ENCODE peak calls at places on chromosomes 11 and 22, in six cellular contexts. E, W, S, O, Q and R are unnamed samples.

GRCh38 chr11:28963189-28963588 is 855.0 kb downstream of the METTL15 start:
- DNase-seq in E (no peak), W (no peak), S (no peak), O (no peak), Q (no peak), R (no peak)

GRCh38 chr11:102254047-102254446 is 63.2 kb upstream of the BIRC3 start:
- DNase-seq in E (peak; percentile 56), W (no peak), S (peak; percentile 87), O (no peak), Q (no peak), R (no peak)

GRCh38 chr11:43508511-43508918 is 149.8 kb downstream of the TTC17 start:
- DNase-seq in E (no peak), W (no peak), S (no peak), O (no peak), Q (no peak), R (no peak)

GRCh38 chr22:32331918-32332725 is 25.5 kb upstream of the RFPL3 start:
- DNase-seq in E (no peak), W (no peak), S (no peak), O (no peak), Q (no peak), R (peak; percentile 36)

GRCh38 chr11:5125221-5125620 is 12.9 kb downstream of the OR52A5 start:
- DNase-seq in E (no peak), W (no peak), S (no peak), O (no peak), Q (no peak), R (no peak)

GRCh38 chr11:36030707-36031365 is 87.0 kb downstream of the LDLRAD3 start:
- DNase-seq in E (no peak), W (no peak), S (no peak), O (no peak), Q (no peak), R (no peak)

GRCh38 chr11:37905707-37906417 is 1307.8 kb upstream of the RAG2 start:
- DNase-seq in E (no peak), W (no peak), S (peak; percentile 1), O (no peak), Q (no peak), R (no peak)

GRCh38 chr22:30328466-30329049 is 1.8 kb upstream of the TBC1D10A start:
- DNase-seq in E (no peak), W (no peak), S (peak; percentile 39), O (no peak), Q (no peak), R (no peak)

GRCh38 chr22:40818192-40818746 is 877 bp downstream of the SLC25A17 start:
- DNase-seq in E (no peak), W (no peak), S (no peak), O (no peak), Q (no peak), R (no peak)

GRCh38 chr11:77188323-77188911 is 60.4 kb downstream of the MYO7A start:
- DNase-seq in E (peak; percentile 81), W (peak; percentile 59), S (peak; percentile 88), O (peak; percentile 84), Q (peak; percentile 69), R (peak; percentile 89)

GRCh38 chr22:25141994-25142620 is 57.6 kb upstream of the CRYBB3 start:
- DNase-seq in E (no peak), W (no peak), S (peak; percentile 78), O (no peak), Q (no peak), R (no peak)

GRCh38 chr11:3803726-3804510 is 4.4 kb upstream of the PGAP2 start:
- DNase-seq in E (no peak), W (no peak), S (no peak), O (no peak), Q (no peak), R (no peak)

GRCh38 chr11:71930556-71931244 is 1.9 kb downstream of the RNF121 start:
- DNase-seq in E (no peak), W (no peak), S (no peak), O (peak; percentile 39), Q (no peak), R (no peak)

GRCh38 chr22:40401981-40402406 is 31.6 kb downstream of the SGSM3 start:
- DNase-seq in E (no peak), W (no peak), S (no peak), O (no peak), Q (no peak), R (no peak)

GRCh38 chr22:41380993-41381328 is 781 bp upstream of the TEF start:
- DNase-seq in E (no peak), W (no peak), S (no peak), O (no peak), Q (peak; percentile 19), R (peak; percentile 89)

GRCh38 chr22:42227435-42227834 is 43.0 kb downstream of the TCF20 start:
- DNase-seq in E (no peak), W (no peak), S (no peak), O (no peak), Q (no peak), R (no peak)

GRCh38 chr22:45602824-45603301 is 68.8 kb upstream of the ATXN10 start:
- DNase-seq in E (peak; percentile 63), W (no peak), S (peak; percentile 83), O (no peak), Q (peak; percentile 84), R (no peak)

GRCh38 chr22:27801197-27801615 is 350 bp downstream of the MN1 start:
- DNase-seq in E (peak; percentile 72), W (no peak), S (peak; percentile 70), O (peak; percentile 54), Q (no peak), R (no peak)

GRCh38 chr11:126989942-126990715 is 10.4 kb downstream of the KIRREL3 start:
- DNase-seq in E (peak; percentile 82), W (peak; percentile 73), S (peak; percentile 92), O (peak; percentile 69), Q (peak; percentile 94), R (peak; percentile 69)

GRCh38 chr22:26276530-26277200 is 107.4 kb downstream of the SEZ6L start:
- DNase-seq in E (no peak), W (no peak), S (peak; percentile 21), O (no peak), Q (no peak), R (no peak)

GRCh38 chr11:69950120-69950519 is 128.0 kb upstream of the ANO1 start:
- DNase-seq in E (peak; percentile 58), W (no peak), S (peak; percentile 88), O (peak; percentile 43), Q (no peak), R (no peak)

GRCh38 chr11:60923800-60924109 is 505 bp upstream of the TMEM132A start:
- DNase-seq in E (no peak), W (no peak), S (no peak), O (no peak), Q (no peak), R (no peak)